ENCODE peak calls at places on chromosomes 6 and 20, in four cellular contexts. V is substantia nigra, X is heart left ventricle, U is lung microvascular endothelial cell. J is an unnamed sample.

GRCh38 chr6:168061269-168062210 is 17.5 kb downstream of the FRMD1 start:
- DNase-seq in X (no peak), U (no peak), V (no peak), J (no peak)

GRCh38 chr20:63116412-63117106 is 99.4 kb downstream of the YTHDF1 start:
- DNase-seq in U (peak), X (no peak), V (no peak), J (no peak)

GRCh38 chr6:97060254-97060653 is 135.7 kb downstream of the KLHL32 start:
- DNase-seq in U (no peak), X (no peak), V (no peak), J (no peak)

GRCh38 chr20:17381701-17382100 is 149.5 kb downstream of the BFSP1 start:
- DNase-seq in X (no peak), U (no peak), V (no peak), J (no peak)

GRCh38 chr6:27679308-27679967 is 206.5 kb upstream of the ZNF184 start:
- DNase-seq in V (no peak), U (no peak), X (no peak), J (no peak)

GRCh38 chr6:87293526-87293925 is 28.9 kb upstream of the SMIM8 start:
- DNase-seq in X (no peak), U (no peak), V (no peak), J (no peak)

GRCh38 chr6:79762370-79762769 is 131.2 kb downstream of the SH3BGRL2 start:
- DNase-seq in U (peak), X (no peak), V (no peak), J (no peak)

GRCh38 chr20:48012401-48012974 is 227.2 kb upstream of the SULF2 start:
- DNase-seq in U (peak), V (no peak), X (no peak), J (no peak)

GRCh38 chr20:12358006-12358654 is 440.4 kb downstream of the BTBD3 start:
- DNase-seq in X (no peak), V (no peak), U (peak), J (no peak)

GRCh38 chr20:61976275-61976649 is 89.4 kb downstream of the TAF4 start:
- DNase-seq in X (no peak), U (no peak), V (no peak), J (no peak)

GRCh38 chr6:142045380-142046270 is 87.1 kb upstream of the GJE1 start:
- DNase-seq in V (no peak), X (no peak), U (peak), J (no peak)

GRCh38 chr6:150711584-150712501 is 112.2 kb downstream of the PLEKHG1 start:
- DNase-seq in X (peak), U (peak), V (peak), J (peak)

GRCh38 chr20:4814696-4815252 is 93.1 kb downstream of the PRND start:
- DNase-seq in X (peak), V (peak), U (peak), J (no peak)

GRCh38 chr20:7195704-7196103 is 428.2 kb downstream of the BMP2 start:
- DNase-seq in X (no peak), U (peak), V (no peak), J (no peak)

GRCh38 chr20:8331740-8332412 is 199.8 kb downstream of the PLCB1 start:
- DNase-seq in U (peak), X (no peak), V (no peak), J (no peak)

GRCh38 chr6:80537321-80537972 is 431.0 kb downstream of the BCKDHB start:
- DNase-seq in X (no peak), V (no peak), U (no peak), J (no peak)

GRCh38 chr6:150492941-150493340 is 106.7 kb upstream of the PLEKHG1 start:
- DNase-seq in V (no peak), X (no peak), U (peak), J (no peak)

GRCh38 chr6:111871207-111871606 is 2.0 kb downstream of the FYN start:
- DNase-seq in V (no peak), U (peak), X (no peak), J (no peak)

GRCh38 chr6:20126789-20127653 is 85.2 kb downstream of the MBOAT1 start:
- DNase-seq in V (peak), X (peak), U (peak), J (peak)

GRCh38 chr6:53582963-53583362 is 38.1 kb upstream of the GCLC start:
- DNase-seq in X (no peak), U (no peak), V (no peak), J (no peak)

GRCh38 chr6:37783831-37784584 is 35.5 kb upstream of the ZFAND3 start:
- DNase-seq in X (no peak), U (peak), V (peak), J (peak)

GRCh38 chr6:168091381-168092264 is 12.6 kb upstream of the FRMD1 start:
- DNase-seq in U (no peak), X (no peak), V (no peak), J (no peak)

GRCh38 chr6:6968731-6969552 is 138.8 kb upstream of the RREB1 start:
- DNase-seq in X (no peak), V (no peak), U (no peak), J (no peak)

GRCh38 chr6:29964553-29964903 is 22.2 kb downstream of the HLA-A start:
- DNase-seq in V (no peak), U (no peak), X (no peak), J (no peak)

GRCh38 chr20:18585134-18585533 is 2.7 kb upstream of the DTD1 start:
- DNase-seq in X (no peak), U (no peak), V (no peak), J (no peak)

GRCh38 chr6:57284056-57284455 is 33.4 kb upstream of the PRIM2 start:
- DNase-seq in X (no peak), U (no peak), V (no peak), J (no peak)

GRCh38 chr6:81996414-81996813 is 243.9 kb upstream of the TENT5A start:
- DNase-seq in V (no peak), U (no peak), X (no peak), J (no peak)

GRCh38 chr6:8108031-8108660 is 5.8 kb upstream of the EEF1E1 start:
- DNase-seq in V (no peak), U (peak), X (no peak), J (no peak)

GRCh38 chr6:140208286-140208685 is 833.8 kb upstream of the CITED2 start:
- DNase-seq in X (no peak), V (no peak), U (peak), J (no peak)